ENCODE peak calls at places on chromosomes 16 and 17, in six cellular contexts. One of them, this sample, is unnamed. For H3K9me3 and H3K4me1, the result is how much of the 10 kb centered on the place peaks cover.

GRCh38 chr16:49278944-49279725 is 2.5 kb downstream of the CBLN1 start:
- DNase-seq in spleen: no peak
- DNase-seq in K562: no peak
- DNase-seq in heart left ventricle: no peak
- DNase-seq in adrenal gland: no peak
- DNase-seq in tibial nerve: no peak
- DNase-seq in this sample: no peak

GRCh38 chr17:81967533-81968395 is 6.8 kb upstream of the NOTUM start:
- DNase-seq in spleen: peak
- DNase-seq in K562: peak
- DNase-seq in heart left ventricle: peak
- DNase-seq in adrenal gland: peak
- DNase-seq in tibial nerve: peak
- DNase-seq in this sample: no peak

GRCh38 chr16:12111223-12111622 is 134.7 kb downstream of the SNX29 start:
- DNase-seq in spleen: peak
- DNase-seq in K562: no peak
- DNase-seq in heart left ventricle: no peak
- DNase-seq in adrenal gland: no peak
- DNase-seq in tibial nerve: no peak
- DNase-seq in this sample: no peak

GRCh38 chr17:37844158-37844976 is 79.8 kb upstream of the TBC1D3K start:
- DNase-seq in spleen: peak
- DNase-seq in K562: peak
- DNase-seq in heart left ventricle: peak
- DNase-seq in adrenal gland: peak
- DNase-seq in tibial nerve: peak
- DNase-seq in this sample: no peak

GRCh38 chr16:50298075-50298460 is 31.7 kb downstream of the ADCY7 start:
- DNase-seq in spleen: peak
- DNase-seq in K562: no peak
- DNase-seq in heart left ventricle: peak
- DNase-seq in adrenal gland: no peak
- DNase-seq in tibial nerve: no peak
- DNase-seq in this sample: no peak

GRCh38 chr17:600576-601301 is 113.9 kb downstream of the VPS53 start:
- DNase-seq in spleen: no peak
- DNase-seq in K562: no peak
- DNase-seq in heart left ventricle: no peak
- DNase-seq in adrenal gland: peak
- DNase-seq in tibial nerve: no peak
- DNase-seq in this sample: no peak

GRCh38 chr17:4807534-4808377 is 804 bp downstream of the PLD2 start:
- DNase-seq in spleen: no peak
- DNase-seq in K562: no peak
- DNase-seq in heart left ventricle: peak
- DNase-seq in adrenal gland: no peak
- DNase-seq in tibial nerve: no peak
- DNase-seq in this sample: no peak

GRCh38 chr17:68195667-68196393 is 52.0 kb upstream of the AMZ2 start:
- DNase-seq in spleen: peak
- DNase-seq in K562: no peak
- DNase-seq in heart left ventricle: peak
- DNase-seq in adrenal gland: no peak
- DNase-seq in tibial nerve: no peak
- DNase-seq in this sample: no peak

GRCh38 chr17:77323413-77324171 is 182.8 kb downstream of the SEC14L1 start:
- DNase-seq in spleen: peak
- DNase-seq in K562: peak
- DNase-seq in heart left ventricle: peak
- DNase-seq in adrenal gland: peak
- DNase-seq in tibial nerve: no peak
- DNase-seq in this sample: no peak

GRCh38 chr17:41530062-41531048 is 2.2 kb upstream of the KRT19 start:
- DNase-seq in spleen: no peak
- DNase-seq in K562: peak
- DNase-seq in heart left ventricle: no peak
- DNase-seq in adrenal gland: peak
- DNase-seq in tibial nerve: no peak
- DNase-seq in this sample: no peak

GRCh38 chr17:15663691-15664090 is 20.4 kb downstream of the TRIM16 start:
- DNase-seq in spleen: no peak
- DNase-seq in K562: no peak
- DNase-seq in heart left ventricle: no peak
- DNase-seq in adrenal gland: no peak
- DNase-seq in tibial nerve: no peak
- DNase-seq in this sample: no peak

GRCh38 chr16:22789281-22789945 is 24.5 kb upstream of the HS3ST2 start:
- DNase-seq in spleen: no peak
- DNase-seq in K562: no peak
- DNase-seq in heart left ventricle: no peak
- DNase-seq in adrenal gland: no peak
- DNase-seq in tibial nerve: no peak
- DNase-seq in this sample: no peak

GRCh38 chr16:75909746-75910145 is 183.5 kb upstream of the CPHXL start:
- DNase-seq in spleen: no peak
- DNase-seq in K562: no peak
- DNase-seq in heart left ventricle: no peak
- DNase-seq in adrenal gland: no peak
- DNase-seq in tibial nerve: no peak
- DNase-seq in this sample: no peak

GRCh38 chr17:58001461-58002124 is 5.5 kb downstream of the SRSF1 start:
- DNase-seq in spleen: no peak
- DNase-seq in K562: no peak
- DNase-seq in heart left ventricle: no peak
- DNase-seq in adrenal gland: no peak
- DNase-seq in tibial nerve: no peak
- DNase-seq in this sample: no peak

GRCh38 chr17:57999010-57999495 is 8.0 kb downstream of the SRSF1 start:
- DNase-seq in spleen: no peak
- DNase-seq in K562: no peak
- DNase-seq in heart left ventricle: no peak
- DNase-seq in adrenal gland: no peak
- DNase-seq in tibial nerve: no peak
- DNase-seq in this sample: no peak

GRCh38 chr17:57998234-57998746 is 8.8 kb downstream of the SRSF1 start:
- DNase-seq in spleen: no peak
- DNase-seq in K562: no peak
- DNase-seq in heart left ventricle: no peak
- DNase-seq in adrenal gland: no peak
- DNase-seq in tibial nerve: no peak
- DNase-seq in this sample: no peak

GRCh38 chr17:57997085-57997809 is 9.2 kb upstream of the VEZF1 start:
- DNase-seq in spleen: no peak
- DNase-seq in K562: no peak
- DNase-seq in heart left ventricle: no peak
- DNase-seq in adrenal gland: no peak
- DNase-seq in tibial nerve: no peak
- DNase-seq in this sample: no peak

GRCh38 chr17:57999496-58000017 is 7.5 kb downstream of the SRSF1 start:
- DNase-seq in spleen: no peak
- DNase-seq in K562: no peak
- DNase-seq in heart left ventricle: no peak
- DNase-seq in adrenal gland: no peak
- DNase-seq in tibial nerve: peak
- DNase-seq in this sample: no peak
- H3K9me3 ChIP-seq in spleen: under half
- H3K9me3 ChIP-seq in K562: under half
- H3K9me3 ChIP-seq in heart left ventricle: under half
- H3K9me3 ChIP-seq in adrenal gland: under half
- H3K9me3 ChIP-seq in tibial nerve: under half
- H3K9me3 ChIP-seq in this sample: under half

GRCh38 chr16:27243725-27244362 is 24.7 kb downstream of the NSMCE1 start:
- DNase-seq in spleen: no peak
- DNase-seq in K562: no peak
- DNase-seq in heart left ventricle: no peak
- DNase-seq in adrenal gland: peak
- DNase-seq in tibial nerve: no peak
- DNase-seq in this sample: peak

GRCh38 chr16:27242398-27242797 is 26.2 kb downstream of the NSMCE1 start:
- DNase-seq in spleen: no peak
- DNase-seq in K562: no peak
- DNase-seq in heart left ventricle: no peak
- DNase-seq in adrenal gland: peak
- DNase-seq in tibial nerve: no peak
- DNase-seq in this sample: no peak

GRCh38 chr16:27244363-27244755 is 24.2 kb downstream of the NSMCE1 start:
- DNase-seq in spleen: no peak
- DNase-seq in K562: no peak
- DNase-seq in heart left ventricle: no peak
- DNase-seq in adrenal gland: peak
- DNase-seq in tibial nerve: no peak
- DNase-seq in this sample: peak

GRCh38 chr16:27241658-27242057 is 26.9 kb downstream of the NSMCE1 start:
- DNase-seq in spleen: no peak
- DNase-seq in K562: no peak
- DNase-seq in heart left ventricle: no peak
- DNase-seq in adrenal gland: peak
- DNase-seq in tibial nerve: no peak
- DNase-seq in this sample: no peak

GRCh38 chr16:27242868-27243590 is 25.5 kb downstream of the NSMCE1 start:
- DNase-seq in spleen: peak
- DNase-seq in K562: peak
- DNase-seq in heart left ventricle: peak
- DNase-seq in adrenal gland: peak
- DNase-seq in tibial nerve: no peak
- DNase-seq in this sample: peak
- TF ChIP-seq POLR2A in spleen: no peak
- TF ChIP-seq POLR2A in K562: no peak
- TF ChIP-seq POLR2A in heart left ventricle: no peak
- TF ChIP-seq POLR2A in adrenal gland: peak
- TF ChIP-seq POLR2A in tibial nerve: no peak
- TF ChIP-seq POLR2A in this sample: no peak

GRCh38 chr17:83082899-83083367 is 3.5 kb downstream of the METRNL start:
- DNase-seq in spleen: no peak
- DNase-seq in K562: no peak
- DNase-seq in heart left ventricle: no peak
- DNase-seq in adrenal gland: no peak
- DNase-seq in tibial nerve: no peak
- DNase-seq in this sample: no peak

GRCh38 chr17:83080641-83081560 is 1.5 kb downstream of the METRNL start:
- DNase-seq in spleen: peak
- DNase-seq in K562: peak
- DNase-seq in heart left ventricle: peak
- DNase-seq in adrenal gland: no peak
- DNase-seq in tibial nerve: no peak
- DNase-seq in this sample: no peak

GRCh38 chr17:83081561-83082201 is 2.3 kb downstream of the METRNL start:
- DNase-seq in spleen: peak
- DNase-seq in K562: no peak
- DNase-seq in heart left ventricle: no peak
- DNase-seq in adrenal gland: no peak
- DNase-seq in tibial nerve: peak
- DNase-seq in this sample: no peak

GRCh38 chr17:83083368-83084201 is 4.2 kb downstream of the METRNL start:
- DNase-seq in spleen: no peak
- DNase-seq in K562: no peak
- DNase-seq in heart left ventricle: no peak
- DNase-seq in adrenal gland: no peak
- DNase-seq in tibial nerve: no peak
- DNase-seq in this sample: peak

DNA sequence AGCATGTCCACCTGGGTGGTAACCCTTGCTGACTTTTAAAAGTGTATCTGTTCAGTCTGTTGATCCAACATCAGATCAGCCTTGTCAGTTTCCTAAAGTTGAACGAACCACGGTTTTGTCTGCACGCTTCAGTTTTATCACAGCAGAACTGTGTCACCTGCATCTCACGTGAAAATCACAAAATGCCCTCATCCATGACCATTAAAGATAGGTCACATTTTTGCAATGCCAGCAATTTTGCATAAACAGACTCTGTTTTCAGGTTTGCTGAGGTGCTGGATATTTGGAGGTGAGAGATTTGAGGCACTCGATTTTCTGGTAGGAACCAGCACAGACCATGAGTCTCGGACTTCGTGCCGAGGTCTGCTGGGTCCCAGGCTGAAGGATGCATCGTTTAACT is 3.0 kb downstream of the METRNL start:
- DNase-seq in spleen: no peak
- DNase-seq in K562: no peak
- DNase-seq in heart left ventricle: no peak
- DNase-seq in adrenal gland: no peak
- DNase-seq in tibial nerve: no peak
- DNase-seq in this sample: no peak
- H3K4me1 ChIP-seq in spleen: under half
- H3K4me1 ChIP-seq in K562: half or more
- H3K4me1 ChIP-seq in heart left ventricle: half or more
- H3K4me1 ChIP-seq in adrenal gland: under half
- H3K4me1 ChIP-seq in tibial nerve: half or more
- H3K4me1 ChIP-seq in this sample: half or more

GRCh38 chr16:35146723-35147458 is 1687.5 kb downstream of the TP53TG3F start:
- DNase-seq in spleen: peak
- DNase-seq in K562: no peak
- DNase-seq in heart left ventricle: no peak
- DNase-seq in adrenal gland: no peak
- DNase-seq in tibial nerve: no peak
- DNase-seq in this sample: no peak
- H3K9me3 ChIP-seq in spleen: half or more
- H3K9me3 ChIP-seq in K562: under half
- H3K9me3 ChIP-seq in heart left ventricle: under half
- H3K9me3 ChIP-seq in adrenal gland: under half
- H3K9me3 ChIP-seq in tibial nerve: half or more
- H3K9me3 ChIP-seq in this sample: under half

GRCh38 chr16:67480833-67481560 is at the start of gene ATP6V0D1:
- DNase-seq in spleen: peak
- DNase-seq in K562: peak
- DNase-seq in heart left ventricle: peak
- DNase-seq in adrenal gland: peak
- DNase-seq in tibial nerve: peak
- DNase-seq in this sample: peak
- TF ChIP-seq POLR2A in spleen: peak
- TF ChIP-seq POLR2A in K562: peak
- TF ChIP-seq POLR2A in heart left ventricle: no peak
- TF ChIP-seq POLR2A in adrenal gland: peak
- TF ChIP-seq POLR2A in tibial nerve: peak
- TF ChIP-seq POLR2A in this sample: peak

This sample was measured in vagina.